ENCODE peak calls at places on chromosomes 5 and 9, in five cellular contexts. T is tibial artery, F is spleen, V is BJ, Q is tibial nerve. D is an unnamed sample. For H3K27me3, the result is how much of the 10 kb centered on the place peaks cover.

GRCh38 chr9:14271078-14271673 is 42.8 kb downstream of the NFIB start:
- DNase-seq in T (peak), F (no peak), V (no peak), Q (peak), D (no peak)

GRCh38 chr9:84828101-84828500 is 158.6 kb downstream of the NTRK2 start:
- DNase-seq in T (no peak), F (no peak), V (no peak), Q (no peak), D (no peak)

GRCh38 chr9:14441976-14442651 is 128.2 kb upstream of the NFIB start:
- DNase-seq in T (no peak), F (no peak), V (no peak), Q (no peak), D (no peak)

GRCh38 chr5:67102708-67103107 is 93.9 kb downstream of the CD180 start:
- DNase-seq in T (no peak), F (no peak), V (no peak), Q (no peak), D (no peak)

GRCh38 chr5:10564838-10565784 is 1.2 kb downstream of the ANKRD33B start:
- DNase-seq in T (peak), F (peak), V (no peak), Q (no peak), D (peak)

GRCh38 chr5:115542076-115542475 is 2.5 kb downstream of the FEM1C start:
- DNase-seq in T (no peak), F (no peak), V (no peak), Q (no peak), D (no peak)

GRCh38 chr5:39266442-39266841 is 47.1 kb upstream of the FYB1 start:
- DNase-seq in T (no peak), F (no peak), V (peak), Q (no peak), D (no peak)

GRCh38 chr5:33725846-33726245 is 165.9 kb downstream of the ADAMTS12 start:
- DNase-seq in T (no peak), F (no peak), V (no peak), Q (no peak), D (no peak)

GRCh38 chr9:121945281-121945680 is 147.8 kb downstream of the TTLL11 start:
- DNase-seq in T (no peak), F (no peak), V (no peak), Q (no peak), D (no peak)

GRCh38 chr5:44833249-44833648 is 24.5 kb downstream of the MRPS30 start:
- DNase-seq in T (no peak), F (no peak), V (no peak), Q (no peak), D (no peak)

GRCh38 chr5:126417178-126417577 is 6.0 kb upstream of the GRAMD2B start:
- DNase-seq in T (no peak), F (no peak), V (no peak), Q (no peak), D (no peak)

GRCh38 chr5:35442916-35443639 is 174.6 kb upstream of the SPEF2 start:
- DNase-seq in T (no peak), F (no peak), V (no peak), Q (no peak), D (no peak)

GRCh38 chr5:93611900-93612898 is 29.2 kb downstream of the NR2F1 start:
- DNase-seq in T (no peak), F (peak), V (no peak), Q (no peak), D (no peak)

GRCh38 chr5:158326241-158326640 is 467.3 kb upstream of the CLINT1 start:
- DNase-seq in T (no peak), F (no peak), V (no peak), Q (no peak), D (no peak)

GRCh38 chr9:96258967-96259366 is 43.0 kb downstream of the HSD17B3 start:
- DNase-seq in T (no peak), F (no peak), V (no peak), Q (no peak), D (no peak)

GRCh38 chr5:113042491-113043243 is 66.1 kb downstream of the DCP2 start:
- DNase-seq in T (no peak), F (no peak), V (no peak), Q (no peak), D (no peak)

GRCh38 chr9:106655966-106656365 is 207.0 kb upstream of the ZNF462 start:
- DNase-seq in T (no peak), F (no peak), V (no peak), Q (no peak), D (no peak)

GRCh38 chr5:132000677-132001453 is 10.6 kb downstream of the ACSL6 start:
- DNase-seq in T (no peak), F (peak), V (no peak), Q (no peak), D (peak)

GRCh38 chr9:95507456-95508241 is 9.1 kb downstream of the PTCH1 start:
- DNase-seq in T (peak), F (no peak), V (no peak), Q (no peak), D (peak)

GRCh38 chr5:180583738-180584137 is 7.6 kb downstream of the SCGB3A1 start:
- DNase-seq in T (no peak), F (no peak), V (no peak), Q (no peak), D (no peak)

GRCh38 chr9:82209797-82210470 is 221.4 kb downstream of the SPATA31D1 start:
- DNase-seq in T (no peak), F (no peak), V (no peak), Q (no peak), D (no peak)

GRCh38 chr9:77215874-77216273 is 38.5 kb downstream of the VPS13A start:
- DNase-seq in T (no peak), F (no peak), V (no peak), Q (no peak), D (no peak)

GRCh38 chr9:19481971-19482404 is 73.2 kb downstream of the ACER2 start:
- DNase-seq in T (no peak), F (no peak), V (no peak), Q (no peak), D (no peak)

GRCh38 chr9:19486803-19487202 is 78.0 kb downstream of the ACER2 start:
- DNase-seq in T (no peak), F (no peak), V (no peak), Q (no peak), D (no peak)

GRCh38 chr9:19485193-19485592 is 76.4 kb downstream of the ACER2 start:
- DNase-seq in T (no peak), F (no peak), V (no peak), Q (no peak), D (no peak)

GRCh38 chr9:19481471-19481870 is 72.7 kb downstream of the ACER2 start:
- DNase-seq in T (no peak), F (no peak), V (no peak), Q (no peak), D (no peak)

DNA sequence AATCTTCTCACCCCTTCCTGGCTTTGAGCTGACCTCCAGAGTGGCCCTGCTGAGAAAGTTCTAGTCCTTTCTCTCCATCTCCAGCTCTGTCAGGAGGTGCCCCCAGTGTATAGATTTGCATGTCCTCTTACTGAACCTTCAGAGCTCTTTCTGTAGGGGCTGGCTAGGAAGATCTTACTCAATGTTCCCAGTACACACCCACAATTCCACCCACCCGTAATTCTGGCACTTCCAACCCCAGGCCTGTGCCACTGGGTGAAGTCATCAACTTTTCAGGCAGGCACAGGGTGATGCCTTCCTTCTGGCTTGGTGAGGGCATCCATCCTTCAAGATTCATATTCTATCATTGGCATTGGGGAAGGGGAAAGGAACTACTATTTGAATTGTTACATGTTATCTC is 75.9 kb downstream of the ACER2 start:
- DNase-seq in T (no peak), F (no peak), V (no peak), Q (no peak), D (no peak)
- H3K27me3 ChIP-seq in T (under half), F (under half), V (under half), Q (under half), D (under half)

GRCh38 chr5:154086123-154086522 is 47.4 kb downstream of the MFAP3 start:
- DNase-seq in T (no peak), F (no peak), V (no peak), Q (no peak), D (no peak)

GRCh38 chr5:154084255-154084654 is 45.5 kb downstream of the MFAP3 start:
- DNase-seq in T (no peak), F (no peak), V (no peak), Q (no peak), D (no peak)

GRCh38 chr5:154088801-154089200 is 50.0 kb downstream of the MFAP3 start:
- DNase-seq in T (no peak), F (no peak), V (no peak), Q (no peak), D (no peak)

GRCh38 chr5:154087260-154087659 is 48.5 kb downstream of the MFAP3 start:
- DNase-seq in T (no peak), F (no peak), V (no peak), Q (no peak), D (no peak)

DNA sequence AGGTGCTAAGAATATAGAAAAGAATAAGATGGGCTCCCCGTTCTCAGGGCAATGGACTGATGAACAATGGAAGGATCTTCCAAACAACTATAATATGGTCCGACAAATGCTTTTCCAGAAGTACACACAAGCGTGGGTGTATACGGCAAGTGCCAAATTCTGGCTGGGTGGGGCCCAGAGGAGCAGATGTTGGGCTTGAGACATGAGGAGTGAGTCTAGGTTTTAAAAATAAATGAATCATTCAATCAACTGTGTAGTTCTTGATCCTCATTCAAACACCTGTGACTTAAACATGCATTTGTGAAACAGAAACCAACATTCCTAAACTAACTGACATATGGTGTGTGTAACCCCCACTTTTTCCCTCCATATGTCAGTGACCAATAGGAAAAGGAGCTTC is 47.9 kb downstream of the MFAP3 start:
- DNase-seq in T (no peak), F (no peak), V (no peak), Q (no peak), D (no peak)
- H3K27me3 ChIP-seq in T (under half), F (under half), V (under half), Q (under half), D (under half)

GRCh38 chr5:6820851-6821479 is 107.7 kb downstream of the TENT4A start:
- DNase-seq in T (no peak), F (no peak), V (no peak), Q (no peak), D (no peak)

GRCh38 chr5:6823996-6824395 is 110.8 kb downstream of the TENT4A start:
- DNase-seq in T (no peak), F (no peak), V (no peak), Q (no peak), D (no peak)

GRCh38 chr5:6825678-6826244 is 112.5 kb downstream of the TENT4A start:
- DNase-seq in T (no peak), F (no peak), V (no peak), Q (no peak), D (no peak)

GRCh38 chr5:6822068-6822467 is 108.8 kb downstream of the TENT4A start:
- DNase-seq in T (no peak), F (no peak), V (no peak), Q (no peak), D (no peak)

DNA sequence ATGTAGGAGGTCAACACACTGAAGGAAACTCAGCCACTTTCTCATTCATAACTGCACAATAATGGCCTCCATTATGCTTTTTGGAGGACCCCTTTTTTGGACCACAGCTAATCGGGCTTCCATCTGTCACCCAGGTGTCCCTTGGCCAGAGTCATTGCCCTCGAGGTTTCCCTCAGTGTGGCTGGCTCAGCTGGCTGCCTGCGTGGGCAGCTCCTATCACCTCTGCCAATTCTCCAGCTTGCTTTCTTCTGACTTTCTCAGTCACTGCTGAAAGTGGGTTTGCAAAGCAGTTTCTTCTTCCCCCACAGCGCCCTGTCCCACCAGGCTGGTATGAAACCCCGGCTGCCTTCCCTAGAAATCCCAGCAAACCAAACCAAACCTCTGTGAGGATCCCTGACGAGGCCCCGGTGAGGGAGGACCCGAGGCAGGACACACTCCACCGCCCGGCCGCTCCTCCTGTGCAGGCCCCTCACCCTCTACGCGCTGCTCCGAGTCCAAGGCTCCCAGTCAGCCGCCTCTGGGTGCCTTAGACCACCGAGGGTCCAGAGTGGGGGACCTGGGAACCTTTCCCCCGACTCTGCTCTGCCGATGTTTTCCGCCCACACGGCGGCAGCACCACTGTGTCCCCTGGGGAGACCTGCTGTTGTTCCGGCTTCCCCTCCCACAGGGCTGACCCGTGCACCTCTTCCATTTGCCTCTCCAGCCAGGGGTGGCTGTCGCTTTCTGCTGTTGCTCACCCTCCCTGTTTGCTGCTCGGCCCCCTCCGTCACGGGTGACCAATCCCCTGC is 109.5 kb downstream of the TENT4A start:
- DNase-seq in T (no peak), F (no peak), V (no peak), Q (no peak), D (no peak)
- H3K27me3 ChIP-seq in T (under half), F (under half), V (under half), Q (under half), D (under half)

GRCh38 chr5:176619569-176620332 is 9.8 kb upstream of the GPRIN1 start:
- DNase-seq in T (no peak), F (no peak), V (no peak), Q (no peak), D (no peak)

GRCh38 chr5:176624142-176624541 is 6.2 kb downstream of the SNCB start:
- DNase-seq in T (no peak), F (no peak), V (no peak), Q (no peak), D (no peak)

GRCh38 chr5:176619203-176619568 is 9.2 kb upstream of the GPRIN1 start:
- DNase-seq in T (no peak), F (peak), V (peak), Q (no peak), D (peak)

GRCh38 chr5:176620333-176620981 is 9.9 kb downstream of the SNCB start:
- DNase-seq in T (no peak), F (no peak), V (no peak), Q (no peak), D (peak)

DNA sequence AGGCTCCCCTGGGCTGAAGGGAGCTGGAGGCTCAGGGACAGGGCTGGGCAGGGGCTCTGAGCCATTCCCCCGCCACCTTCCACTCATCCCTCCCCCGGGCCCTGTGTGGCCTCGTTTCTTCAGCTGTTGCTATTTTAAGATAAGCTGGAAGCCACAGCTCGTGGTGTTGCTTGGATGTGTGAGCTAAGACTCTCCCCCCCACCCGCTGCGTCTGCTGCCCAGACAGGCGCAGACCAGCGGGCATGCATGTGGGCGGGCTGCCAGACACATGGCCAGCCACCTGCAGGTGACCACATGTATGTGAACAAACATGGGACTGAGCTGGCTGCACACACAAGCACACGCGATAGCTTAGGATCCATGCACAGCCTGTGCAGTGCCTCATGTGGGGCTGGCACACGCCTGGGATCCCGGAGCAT is 8.7 kb downstream of the SNCB start:
- DNase-seq in T (no peak), F (no peak), V (no peak), Q (no peak), D (no peak)
- H3K27me3 ChIP-seq in T (under half), F (under half), V (under half), Q (half or more), D (half or more)

GRCh38 chr5:77846422-77847128 is 70.4 kb upstream of the TBCA start:
- DNase-seq in T (no peak), F (no peak), V (no peak), Q (no peak), D (no peak)

GRCh38 chr5:77847129-77847460 is 71.0 kb upstream of the TBCA start:
- DNase-seq in T (no peak), F (no peak), V (no peak), Q (no peak), D (no peak)

GRCh38 chr5:77849308-77849900 is 73.3 kb upstream of the TBCA start:
- DNase-seq in T (no peak), F (no peak), V (no peak), Q (no peak), D (no peak)

GRCh38 chr5:77845273-77845646 is 69.1 kb upstream of the TBCA start:
- DNase-seq in T (no peak), F (no peak), V (no peak), Q (no peak), D (no peak)

GRCh38 chr5:77847814-77848290 is 71.7 kb upstream of the TBCA start:
- DNase-seq in T (no peak), F (no peak), V (no peak), Q (no peak), D (no peak)
- H3K27me3 ChIP-seq in T (under half), F (under half), V (under half), Q (under half), D (under half)

GRCh38 chr9:33714989-33715388 is 80.4 kb upstream of the PRSS3 start:
- DNase-seq in T (no peak), F (no peak), V (no peak), Q (no peak), D (no peak)
- H3K27me3 ChIP-seq in T (under half), F (under half), V (under half), Q (under half), D (under half)

DNA sequence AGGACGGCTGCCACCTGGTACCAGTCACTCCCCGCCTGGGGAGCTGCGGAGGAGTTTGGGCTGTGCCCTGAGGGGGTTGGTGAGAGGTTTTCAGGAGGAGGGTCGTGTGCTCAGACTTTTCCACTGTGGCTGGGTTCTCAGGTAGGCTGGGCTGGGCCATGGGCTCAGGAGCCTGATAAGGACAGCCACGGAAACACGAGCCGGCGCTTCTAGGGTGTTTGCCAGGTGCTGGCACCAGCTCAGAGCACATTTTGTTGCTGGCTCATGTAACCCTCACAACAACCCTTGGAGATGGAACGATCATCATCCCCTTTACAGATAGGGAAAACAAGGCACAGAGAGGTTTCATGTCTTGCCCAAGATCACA is 46.2 kb downstream of the HMCN2 start:
- DNase-seq in T (no peak), F (no peak), V (no peak), Q (no peak), D (no peak)
- H3K27me3 ChIP-seq in T (under half), F (under half), V (under half), Q (under half), D (under half)

GRCh38 chr9:38017885-38018186 is 51.2 kb downstream of the SHB start:
- DNase-seq in T (no peak), F (no peak), V (no peak), Q (no peak), D (no peak)
- H3K27me3 ChIP-seq in T (under half), F (under half), V (under half), Q (under half), D (under half)

DNA sequence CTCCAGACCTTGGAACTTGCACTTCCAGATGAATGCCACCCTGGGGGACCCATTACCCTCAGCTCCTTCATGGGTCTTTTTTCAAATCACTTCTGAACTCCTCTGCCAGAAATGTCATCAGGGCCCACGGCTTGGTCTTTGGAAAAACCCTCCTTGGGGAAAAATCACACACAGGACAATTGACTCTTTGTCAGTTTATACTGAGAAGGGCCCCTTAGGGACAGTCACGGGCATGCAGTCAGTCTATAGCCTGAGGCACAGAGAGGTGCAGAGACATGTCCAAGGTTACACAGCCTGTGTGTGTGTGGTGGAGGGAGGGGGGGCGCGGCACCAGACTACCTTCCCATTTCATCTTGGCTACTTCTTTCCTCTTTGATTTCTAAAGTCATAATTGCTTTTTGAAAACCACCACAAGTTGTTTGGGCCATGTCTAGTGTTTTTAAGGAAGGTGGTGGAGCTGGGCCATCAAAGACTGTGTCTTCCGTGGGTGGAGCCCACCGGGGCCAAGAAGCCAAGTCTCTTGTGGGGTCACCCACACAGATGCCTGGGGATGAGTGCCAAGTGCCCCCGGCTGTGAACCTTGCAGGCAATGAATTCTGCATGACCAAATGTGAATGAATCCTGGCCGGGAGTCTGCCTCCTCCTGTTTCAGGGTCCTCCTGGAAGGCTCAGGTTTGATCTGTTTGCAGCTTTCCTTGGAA is 200.0 kb upstream of the TBC1D2 start:
- DNase-seq in T (no peak), F (no peak), V (no peak), Q (no peak), D (no peak)
- H3K27me3 ChIP-seq in T (under half), F (under half), V (under half), Q (under half), D (under half)

D was measured in upper lobe of right lung.